ENCODE peak calls at places on chromosomes 3 and 15, in five cellular contexts. Q is breast epithelium, K is brain microvascular endothelial cell, O is heart left ventricle, Z is MM.1S. N is an unnamed sample.

GRCh38 chr3:159236306-159236705 is 434.5 kb downstream of the MFSD1 start:
- DNase-seq in Q (no peak), K (no peak), O (no peak), Z (no peak), N (no peak)

GRCh38 chr3:131454501-131454900 is 48.3 kb downstream of the MRPL3 start:
- DNase-seq in Q (no peak), K (no peak), O (no peak), Z (no peak), N (no peak)

GRCh38 chr3:188554404-188554803 is 400.4 kb downstream of the LPP start:
- DNase-seq in Q (no peak), K (peak), O (no peak), Z (no peak), N (no peak)

GRCh38 chr3:12753275-12754028 is 5.6 kb downstream of the TMEM40 start:
- DNase-seq in Q (no peak), K (no peak), O (no peak), Z (no peak), N (no peak)

GRCh38 chr3:117597865-117598264 is 888.3 kb downstream of the TUSC7 start:
- DNase-seq in Q (no peak), K (no peak), O (no peak), Z (no peak), N (no peak)

GRCh38 chr3:13601692-13602080 is 52.8 kb downstream of the FBLN2 start:
- DNase-seq in Q (no peak), K (no peak), O (no peak), Z (no peak), N (no peak)

GRCh38 chr3:120338517-120338916 is 10.6 kb downstream of the LRRC58 start:
- DNase-seq in Q (no peak), K (no peak), O (no peak), Z (no peak), N (no peak)

GRCh38 chr3:5011555-5012256 is 32.5 kb downstream of the BHLHE40 start:
- DNase-seq in Q (no peak), K (no peak), O (no peak), Z (no peak), N (no peak)

GRCh38 chr3:151839313-151839631 is 25.4 kb downstream of the AADAC start:
- DNase-seq in Q (no peak), K (no peak), O (no peak), Z (no peak), N (no peak)

GRCh38 chr3:35640186-35640584 is 860 bp downstream of the ARPP21 start:
- DNase-seq in Q (no peak), K (no peak), O (no peak), Z (no peak), N (no peak)

GRCh38 chr15:37585966-37586656 is 348.3 kb upstream of the TMCO5A start:
- DNase-seq in Q (no peak), K (peak), O (no peak), Z (no peak), N (no peak)

GRCh38 chr3:104437891-104438290 is 928.8 kb upstream of the ALCAM start:
- DNase-seq in Q (no peak), K (peak), O (no peak), Z (no peak), N (no peak)

GRCh38 chr15:70253461-70254156 is 155.9 kb upstream of the TLE3 start:
- DNase-seq in Q (no peak), K (no peak), O (no peak), Z (no peak), N (no peak)

GRCh38 chr3:13939206-13939605 is 59.3 kb upstream of the WNT7A start:
- DNase-seq in Q (no peak), K (no peak), O (no peak), Z (no peak), N (no peak)

GRCh38 chr3:83513011-83513410 is 1445.8 kb upstream of the CADM2 start:
- DNase-seq in Q (no peak), K (no peak), O (no peak), Z (no peak), N (no peak)

GRCh38 chr15:83854314-83854713 is 200.4 kb downstream of the ADAMTSL3 start:
- DNase-seq in Q (no peak), K (peak), O (no peak), Z (no peak), N (no peak)

GRCh38 chr3:64143399-64144130 is 81.7 kb downstream of the PRICKLE2 start:
- DNase-seq in Q (no peak), K (peak), O (no peak), Z (no peak), N (no peak)

GRCh38 chr3:130354430-130354829 is 9.0 kb downstream of the COL6A5 start:
- DNase-seq in Q (no peak), K (no peak), O (no peak), Z (no peak), N (no peak)

GRCh38 chr3:161969867-161970266 is 473.3 kb downstream of the OTOL1 start:
- DNase-seq in Q (no peak), K (no peak), O (no peak), Z (no peak), N (no peak)

GRCh38 chr15:31977812-31978662 is 52.3 kb upstream of the CHRNA7 start:
- DNase-seq in Q (no peak), K (peak), O (peak), Z (peak), N (peak)

GRCh38 chr3:129911261-129911861 is 17.9 kb upstream of the TMCC1 start:
- DNase-seq in Q (no peak), K (no peak), O (no peak), Z (no peak), N (no peak)

GRCh38 chr15:74662064-74662860 is 33.6 kb downstream of the EDC3 start:
- DNase-seq in Q (no peak), K (no peak), O (no peak), Z (no peak), N (no peak)

GRCh38 chr15:85685366-85685765 is 109.4 kb downstream of the KLHL25 start:
- DNase-seq in Q (no peak), K (no peak), O (no peak), Z (no peak), N (no peak)

GRCh38 chr3:80688814-80689213 is 921.0 kb upstream of the ROBO1 start:
- DNase-seq in Q (no peak), K (peak), O (no peak), Z (peak), N (no peak)

GRCh38 chr3:150733936-150734794 is 28.8 kb downstream of the SIAH2 start:
- DNase-seq in Q (no peak), K (peak), O (no peak), Z (no peak), N (no peak)
- H3K27ac ChIP-seq in Q (no peak), K (no peak), O (no peak), Z (no peak), N (no peak)

GRCh38 chr3:56884387-56884786 is 82.6 kb upstream of the ARHGEF3 start:
- DNase-seq in Q (no peak), K (no peak), O (no peak), Z (no peak), N (no peak)

GRCh38 chr3:56878046-56878445 is 76.3 kb upstream of the ARHGEF3 start:
- DNase-seq in Q (no peak), K (peak), O (peak), Z (no peak), N (no peak)

GRCh38 chr3:56881035-56881575 is 79.4 kb upstream of the ARHGEF3 start:
- DNase-seq in Q (no peak), K (no peak), O (no peak), Z (no peak), N (no peak)

GRCh38 chr3:56883828-56884227 is 82.1 kb upstream of the ARHGEF3 start:
- DNase-seq in Q (no peak), K (no peak), O (no peak), Z (no peak), N (no peak)

DNA sequence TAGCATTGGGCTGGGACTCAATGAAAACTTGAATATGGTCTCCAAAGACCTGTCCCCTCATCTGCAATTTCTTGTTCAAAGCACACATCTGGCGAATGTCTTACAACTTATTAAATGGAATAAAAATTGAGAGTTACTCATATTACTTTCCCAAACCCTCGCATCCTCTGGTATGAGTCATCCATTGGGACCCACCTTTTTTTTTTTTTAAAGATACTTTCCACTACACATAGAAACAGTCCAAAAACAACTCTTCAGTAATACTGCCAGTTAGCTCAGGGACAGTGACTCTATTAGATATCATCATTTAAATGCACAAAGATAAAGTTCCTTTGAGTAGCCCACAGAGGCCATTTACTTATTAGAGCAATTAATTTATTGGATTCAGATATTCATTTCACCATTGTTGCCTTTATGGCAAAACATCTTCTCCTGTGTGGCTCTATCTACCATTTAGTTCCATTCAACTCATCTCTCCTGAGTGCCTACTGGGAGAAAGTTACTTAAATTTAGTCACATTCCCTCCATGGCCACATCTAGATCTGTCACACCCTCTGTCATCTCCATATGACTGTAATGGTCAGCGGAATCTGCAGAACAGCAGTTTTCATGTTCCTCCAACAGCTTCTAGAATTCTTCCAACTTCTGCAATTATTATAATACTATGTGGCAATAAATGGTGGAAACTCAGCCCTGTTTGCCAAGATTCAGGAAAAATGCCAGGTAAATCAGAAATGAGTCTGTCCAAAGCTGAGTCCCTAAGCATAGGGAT is 77.9 kb upstream of the ARHGEF3 start:
- DNase-seq in Q (no peak), K (no peak), O (no peak), Z (no peak), N (no peak)
- H3K27ac ChIP-seq in Q (no peak), K (no peak), O (peak), Z (no peak), N (no peak)

GRCh38 chr3:100257601-100258000 is 3.2 kb upstream of the TBC1D23 start:
- DNase-seq in Q (no peak), K (no peak), O (no peak), Z (no peak), N (no peak)
- H3K27ac ChIP-seq in Q (no peak), K (no peak), O (no peak), Z (no peak), N (no peak)

GRCh38 chr15:59296181-59296617 is 76.5 kb downstream of the MYO1E start:
- DNase-seq in Q (no peak), K (peak), O (no peak), Z (no peak), N (no peak)
- H3K27ac ChIP-seq in Q (peak), K (peak), O (peak), Z (no peak), N (peak)

GRCh38 chr15:73630796-73631471 is 2.3 kb downstream of the NPTN start:
- DNase-seq in Q (no peak), K (no peak), O (no peak), Z (no peak), N (no peak)

GRCh38 chr15:73631915-73632669 is 1.1 kb downstream of the NPTN start:
- DNase-seq in Q (peak), K (no peak), O (peak), Z (no peak), N (no peak)

GRCh38 chr15:73633991-73634495 is 854 bp upstream of the NPTN start:
- DNase-seq in Q (peak), K (peak), O (no peak), Z (no peak), N (no peak)

GRCh38 chr15:73633111-73633990 is at the start of gene NPTN:
- DNase-seq in Q (peak), K (peak), O (peak), Z (peak), N (peak)

GRCh38 chr15:73632670-73633058 is 525 bp downstream of the NPTN start:
- DNase-seq in Q (no peak), K (no peak), O (peak), Z (no peak), N (peak)
- H3K27ac ChIP-seq in Q (peak), K (peak), O (peak), Z (no peak), N (peak)

DNA sequence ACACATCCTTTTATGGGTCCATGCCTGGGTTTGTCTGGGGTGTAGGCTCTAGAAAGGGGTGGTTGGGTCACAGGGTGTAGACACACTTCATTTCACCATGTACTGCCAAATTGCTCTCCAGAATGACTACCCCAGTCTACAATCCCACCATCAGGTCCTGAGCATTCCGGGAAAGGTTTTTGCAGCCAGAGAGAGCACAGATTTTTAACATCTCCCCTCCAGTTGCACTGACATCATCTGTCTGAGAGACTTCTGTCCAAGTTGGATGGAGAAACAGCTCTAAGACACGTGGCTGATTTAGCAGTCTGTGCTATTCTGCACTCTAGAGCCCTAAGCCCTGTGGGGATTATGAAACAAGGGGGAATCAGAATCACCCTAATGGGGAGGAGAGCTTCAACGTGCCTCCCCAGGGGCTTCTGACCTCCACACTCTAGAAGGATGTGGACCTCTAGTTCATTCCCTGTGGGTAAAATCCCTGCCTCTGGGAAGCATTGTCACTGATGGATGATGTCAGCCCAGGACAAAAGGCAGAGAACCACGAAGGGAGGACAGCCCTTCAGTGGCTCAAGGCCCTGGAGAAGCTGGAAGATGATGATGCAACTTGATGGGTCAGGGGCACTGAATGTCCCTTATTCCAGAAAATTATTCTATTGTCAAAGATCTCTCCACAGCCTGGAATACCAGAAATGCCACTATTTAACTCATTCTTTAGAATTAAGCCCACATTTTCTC is 71.5 kb downstream of the CD200R1L start:
- DNase-seq in Q (no peak), K (peak), O (no peak), Z (no peak), N (no peak)
- H3K27ac ChIP-seq in Q (no peak), K (peak), O (peak), Z (peak), N (no peak)

N was measured in caudate nucleus.